ENCODE peak calls at places on chromosome 21, in four cellular contexts. T, K, Q and C are unnamed samples.
A peak's percentile ranks its signal among the peaks of the same experiment; 100 is the strongest.

GRCh38 chr21:29299906-29300546 is 1.3 kb downstream of the BACH1 start:
- DNase-seq in Q (peak; percentile 93), T (peak; percentile 87), K (peak; percentile 68), C (peak; percentile 33)

GRCh38 chr21:21806711-21807597 is 808.7 kb downstream of the NCAM2 start:
- DNase-seq in T (no peak), Q (no peak), K (no peak), C (no peak)

GRCh38 chr21:39935716-39936115 is 68.5 kb downstream of the PCP4 start:
- DNase-seq in Q (no peak), K (no peak), T (no peak), C (no peak)

GRCh38 chr21:46179708-46180078 is 4.6 kb downstream of the SPATC1L start:
- DNase-seq in Q (no peak), K (no peak), T (no peak), C (no peak)

GRCh38 chr21:28758042-28758882 is 234.4 kb downstream of the LTN1 start:
- DNase-seq in K (no peak), T (no peak), Q (no peak), C (no peak)

GRCh38 chr21:20639026-20639425 is 359.2 kb upstream of the NCAM2 start:
- DNase-seq in T (no peak), K (no peak), Q (no peak), C (no peak)

GRCh38 chr21:16279658-16280581 is 550.1 kb downstream of the USP25 start:
- DNase-seq in T (no peak), K (no peak), Q (no peak), C (peak; percentile 45)

GRCh38 chr21:26405735-26406361 is 167.2 kb downstream of the CYYR1 start:
- DNase-seq in K (no peak), T (no peak), Q (peak; percentile 15), C (peak; percentile 22)

GRCh38 chr21:21051109-21052055 is 53.2 kb downstream of the NCAM2 start:
- DNase-seq in Q (no peak), K (no peak), T (no peak), C (no peak)

GRCh38 chr21:43639470-43640178 is 19.7 kb downstream of the HSF2BP start:
- DNase-seq in T (peak; percentile 46), K (no peak), Q (no peak), C (no peak)

GRCh38 chr21:16634522-16634914 is 878.3 kb upstream of the CXADR start:
- DNase-seq in K (no peak), Q (no peak), T (no peak), C (no peak)

GRCh38 chr21:46098303-46099141 is 610 bp downstream of the COL6A2 start:
- DNase-seq in T (no peak), K (no peak), Q (no peak), C (no peak)

GRCh38 chr21:39105341-39105765 is 77.9 kb downstream of the PSMG1 start:
- DNase-seq in Q (no peak), T (peak; percentile 76), K (no peak), C (no peak)

GRCh38 chr21:29300547-29301138 is 1.9 kb downstream of the BACH1 start:
- DNase-seq in K (peak; percentile 92), T (no peak), Q (no peak), C (no peak)

GRCh38 chr21:37710555-37711293 is 205.5 kb downstream of the KCNJ6 start:
- DNase-seq in K (no peak), T (peak; percentile 4), Q (no peak), C (no peak)

GRCh38 chr21:29224006-29224405 is 74.7 kb upstream of the BACH1 start:
- DNase-seq in T (no peak), K (no peak), Q (no peak), C (no peak)

GRCh38 chr21:38984982-38985422 is 179.3 kb downstream of the ETS2 start:
- DNase-seq in T (no peak), Q (no peak), K (no peak), C (no peak)

GRCh38 chr21:25961042-25961441 is 209.5 kb downstream of the APP start:
- DNase-seq in K (no peak), T (no peak), Q (no peak), C (no peak)

GRCh38 chr21:43846430-43846829 is 18.6 kb upstream of the AGPAT3 start:
- DNase-seq in Q (no peak), K (no peak), T (no peak), C (no peak)

GRCh38 chr21:26148071-26148470 is 22.5 kb downstream of the APP start:
- DNase-seq in T (no peak), Q (no peak), K (no peak), C (no peak)

GRCh38 chr21:35014302-35015044 is 34.6 kb downstream of the RUNX1 start:
- DNase-seq in K (no peak), Q (no peak), T (no peak), C (no peak)

GRCh38 chr21:34513109-34513675 is 1.2 kb upstream of the KCNE1 start:
- DNase-seq in K (no peak), T (no peak), Q (no peak), C (no peak)

GRCh38 chr21:19986396-19986795 is 1011.8 kb upstream of the NCAM2 start:
- DNase-seq in Q (no peak), T (no peak), K (no peak), C (no peak)

GRCh38 chr21:28771790-28772501 is 220.7 kb downstream of the LTN1 start:
- DNase-seq in Q (no peak), T (no peak), K (no peak), C (no peak)

GRCh38 chr21:14273736-14274538 is 58.0 kb downstream of the RBM11 start:
- DNase-seq in T (no peak), K (no peak), Q (peak; percentile 60), C (no peak)

GRCh38 chr21:38203229-38203628 is 53.6 kb upstream of the KCNJ15 start:
- DNase-seq in T (no peak), Q (no peak), K (no peak), C (no peak)

GRCh38 chr21:35217504-35218060 is 168.5 kb upstream of the RUNX1 start:
- DNase-seq in T (peak; percentile 10), K (no peak), Q (no peak), C (no peak)

GRCh38 chr21:14479387-14479786 is 66.7 kb downstream of the SAMSN1 start:
- DNase-seq in K (no peak), T (no peak), Q (no peak), C (no peak)

GRCh38 chr21:16978309-16978895 is 534.4 kb upstream of the CXADR start:
- DNase-seq in T (no peak), Q (no peak), K (no peak), C (no peak)

GRCh38 chr21:46564391-46564790 is 40.5 kb downstream of the S100B start:
- DNase-seq in K (no peak), T (no peak), Q (no peak), C (no peak)

GRCh38 chr21:37558676-37559204 is 192.2 kb downstream of the DYRK1A start:
- DNase-seq in T (no peak), K (no peak), Q (peak; percentile 70), C (no peak)

GRCh38 chr21:39444406-39445145 is 1.0 kb downstream of the LCA5L start:
- DNase-seq in T (no peak), K (no peak), Q (peak; percentile 30), C (no peak)

GRCh38 chr21:38492002-38492401 is 6.3 kb downstream of the ERG start:
- DNase-seq in Q (peak; percentile 10), K (no peak), T (no peak), C (no peak)

GRCh38 chr21:15850645-15851044 is 120.9 kb downstream of the USP25 start:
- DNase-seq in Q (no peak), K (no peak), T (peak; percentile 1), C (no peak)

GRCh38 chr21:46093668-46094400 is 4.1 kb upstream of the COL6A2 start:
- DNase-seq in T (no peak), K (no peak), Q (no peak), C (no peak)

GRCh38 chr21:43613755-43614638 is 45.3 kb downstream of the HSF2BP start:
- DNase-seq in Q (peak; percentile 48), T (no peak), K (peak; percentile 45), C (no peak)

GRCh38 chr21:35020446-35020845 is 28.7 kb downstream of the RUNX1 start:
- DNase-seq in T (no peak), K (no peak), Q (no peak), C (no peak)

GRCh38 chr21:17512245-17513213 is at the start of gene CXADR:
- DNase-seq in Q (peak; percentile 63), T (peak; percentile 89), K (no peak), C (peak; percentile 96)

GRCh38 chr21:44874497-44875331 is 1.2 kb upstream of the PTTG1IP start:
- DNase-seq in Q (no peak), T (no peak), K (no peak), C (no peak)
- TF ChIP-seq BHLHE40 in Q (no peak), T (no peak), K (peak; percentile 23), C (no peak)

GRCh38 chr21:42423685-42424084 is 20.0 kb downstream of the UBASH3A start:
- DNase-seq in K (no peak), Q (no peak), T (no peak), C (no peak)

GRCh38 chr21:42425603-42425985 is 21.9 kb downstream of the UBASH3A start:
- DNase-seq in K (peak; percentile 84), Q (no peak), T (no peak), C (no peak)

GRCh38 chr21:42426424-42426823 is 22.7 kb downstream of the UBASH3A start:
- DNase-seq in Q (no peak), K (no peak), T (no peak), C (no peak)

GRCh38 chr21:42423197-42423675 is 19.5 kb downstream of the UBASH3A start:
- DNase-seq in Q (no peak), K (peak; percentile 79), T (no peak), C (no peak)

DNA sequence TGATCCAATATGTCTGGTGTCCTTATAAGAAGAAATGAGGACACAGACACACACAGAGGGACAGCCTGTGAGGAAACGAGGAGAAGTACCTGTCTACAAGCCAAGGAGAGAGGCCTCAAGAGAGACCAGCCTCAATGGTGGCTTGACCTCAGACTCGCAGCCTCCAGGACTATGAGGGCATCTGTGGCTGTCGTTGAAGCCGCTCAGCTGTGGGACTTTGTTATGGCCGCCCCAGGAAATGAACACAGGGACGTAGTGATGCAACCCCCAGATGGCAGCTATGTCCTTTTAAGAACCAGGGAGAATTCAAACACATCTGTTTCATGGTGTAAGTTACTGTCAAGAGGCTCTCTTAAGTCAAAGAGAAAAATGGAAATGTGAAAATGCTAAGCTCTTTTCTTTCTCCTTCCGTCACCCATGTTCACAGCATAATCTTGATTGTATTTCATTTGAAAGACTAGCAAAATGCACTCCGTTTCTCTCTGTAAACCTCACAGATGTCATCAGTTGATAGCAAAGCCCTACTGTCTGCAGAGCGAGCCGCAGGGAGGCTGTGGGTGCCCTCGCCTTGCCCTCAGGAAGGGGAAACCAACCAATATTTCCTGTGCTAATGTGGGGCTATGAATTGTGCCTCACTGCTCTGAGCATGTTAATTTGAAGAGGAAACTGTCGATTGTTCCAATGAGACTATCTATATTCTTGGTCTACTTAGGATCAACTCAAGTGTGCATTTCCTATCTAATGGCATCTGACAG is 21.3 kb downstream of the UBASH3A start:
- DNase-seq in T (no peak), Q (no peak), K (no peak), C (no peak)
- TF ChIP-seq SP1 in T (no peak), Q (no peak), K (no peak), C (no peak)

DNA sequence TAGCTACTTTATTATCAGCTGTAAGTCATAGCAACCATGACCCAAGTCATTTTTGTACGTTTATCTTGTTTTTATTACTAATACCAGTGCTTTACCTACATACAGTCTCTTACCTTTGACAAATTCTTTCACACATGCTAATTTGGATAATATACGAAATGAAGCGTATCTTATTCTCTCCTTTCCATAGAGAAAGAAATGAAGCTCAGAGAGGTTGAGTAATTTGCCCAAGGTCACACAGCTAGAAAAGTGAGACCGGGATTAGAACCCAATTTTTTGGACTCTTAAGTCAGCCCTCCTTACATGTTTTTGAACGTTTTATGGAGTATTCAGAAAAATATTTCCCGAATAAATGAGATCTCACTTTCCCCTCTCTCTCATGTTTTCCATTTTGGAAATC is 52.6 kb downstream of the OLIG1 start:
- DNase-seq in T (no peak), K (no peak), Q (no peak), C (no peak)
- TF ChIP-seq FOXM1 in T (no peak), K (no peak), Q (no peak), C (no peak)

GRCh38 chr21:36491191-36491916 is 11.4 kb upstream of the CLDN14 start:
- DNase-seq in Q (no peak), T (no peak), K (no peak), C (no peak)
- TF ChIP-seq BHLHE40 in Q (no peak), T (no peak), K (no peak), C (no peak)